ENCODE peak calls at places on chromosomes 1 and 21, in eight cellular contexts. U is effector memory CD4-positive, alpha-beta T cell; Y is fibroblast of mammary gland; L is heart left ventricle; W is HS-27A; G is activated CD4-positive, CD25-positive, alpha-beta regulatory T cell; B is stimulated activated naive CD4-positive, alpha-beta T cell; C is stimulated activated CD4-positive, alpha-beta T cell treated with anti-CD3 and anti-CD28 coated beads, Interleukin-2, amount 100 ng/mL, for 24 hours. I is an unnamed sample.

GRCh38 chr1:78153092-78153736 is 107.4 kb downstream of the GIPC2 start:
- DNase-seq in L (no peak), G (no peak), Y (no peak), B (no peak), C (no peak), W (no peak), U (no peak), I (no peak)

GRCh38 chr1:4467241-4467640 is 187.2 kb upstream of the AJAP1 start:
- DNase-seq in Y (no peak), G (no peak), C (no peak), U (no peak), L (no peak), B (no peak), W (no peak), I (no peak)

GRCh38 chr1:221888801-221889200 is 146.9 kb upstream of the DUSP10 start:
- DNase-seq in U (no peak), B (no peak), W (no peak), C (no peak), Y (no peak), G (no peak), L (no peak), I (no peak)

GRCh38 chr1:108897865-108898720 is 21.3 kb downstream of the GPSM2 start:
- DNase-seq in W (peak; percentile 33), B (peak; percentile 52), L (peak; percentile 17), U (no peak), C (no peak), G (no peak), Y (peak; percentile 81), I (no peak)

GRCh38 chr1:110312188-110313121 is 26.7 kb upstream of the RBM15 start:
- DNase-seq in B (peak; percentile 70), U (peak; percentile 50), L (peak; percentile 83), W (peak; percentile 23), Y (peak; percentile 81), C (peak; percentile 78), G (peak; percentile 37), I (peak; percentile 77)

GRCh38 chr21:32426592-32427051 is 14.1 kb downstream of the EVA1C start:
- DNase-seq in W (peak; percentile 69), L (no peak), B (no peak), G (no peak), U (no peak), C (no peak), Y (no peak), I (no peak)

GRCh38 chr1:31576201-31576669 is at the start of gene TINAGL1:
- DNase-seq in C (peak; percentile 11), W (no peak), U (no peak), B (no peak), Y (no peak), G (no peak), L (peak; percentile 82), I (peak; percentile 64)

GRCh38 chr1:26020390-26020789 is 1.2 kb upstream of the EXTL1 start:
- DNase-seq in G (no peak), Y (peak; percentile 26), W (no peak), C (no peak), U (no peak), B (no peak), L (peak; percentile 71), I (no peak)

GRCh38 chr1:21568006-21568746 is 59.0 kb downstream of the ALPL start:
- DNase-seq in C (no peak), U (no peak), G (no peak), W (no peak), L (no peak), B (no peak), Y (peak; percentile 32), I (no peak)

GRCh38 chr1:116415200-116415698 is 42.2 kb downstream of the ATP1A1 start:
- DNase-seq in U (no peak), G (no peak), L (no peak), B (no peak), C (no peak), W (no peak), Y (no peak), I (no peak)

GRCh38 chr1:220952941-220953340 is 73.7 kb downstream of the HLX start:
- DNase-seq in C (no peak), G (no peak), W (no peak), L (no peak), U (no peak), B (no peak), Y (no peak), I (no peak)

GRCh38 chr1:45198185-45198584 is 8.2 kb downstream of the ZSWIM5 start:
- DNase-seq in B (no peak), C (no peak), U (no peak), Y (no peak), G (no peak), L (no peak), W (no peak), I (no peak)

GRCh38 chr1:115829023-115829674 is 11.8 kb downstream of the NHLH2 start:
- DNase-seq in L (no peak), Y (peak; percentile 96), C (no peak), U (no peak), B (no peak), W (peak; percentile 60), G (no peak), I (peak; percentile 76)

I was measured in right atrium auricular region.